ENCODE peak calls at places on chromosomes 6 and 20, in ten cellular contexts. L is H7; R is GM06990; S is right lobe of liver; C is lower lobe of right lung; N is lower leg skin; W is left lung; P is stimulated activated CD4-positive, alpha-beta T cell treated with anti-CD3 and anti-CD28 coated beads, Interleukin-15, amount 100 ng/mL, for 1 hour; F is fibroblast of the conjunctiva; A is mammary epithelial cell. T is an unnamed sample.

GRCh38 chr6:137412562-137412961 is 81.6 kb downstream of the OLIG3 start:
- DNase-seq in W (no peak), L (no peak), P (no peak), F (no peak), A (no peak), C (no peak), S (no peak), R (no peak), N (no peak), T (no peak)

GRCh38 chr6:157611406-157611805 is 211.6 kb upstream of the SNX9 start:
- DNase-seq in N (no peak), S (no peak), C (no peak), R (no peak), L (no peak), P (no peak), F (no peak), W (no peak), A (no peak), T (no peak)

GRCh38 chr20:24316731-24317130 is 152.7 kb upstream of the SYNDIG1 start:
- DNase-seq in A (peak; percentile 50), P (no peak), C (no peak), W (no peak), F (no peak), S (no peak), R (no peak), L (no peak), N (no peak), T (no peak)

GRCh38 chr6:19713411-19713810 is 123.8 kb upstream of the ID4 start:
- DNase-seq in F (no peak), L (no peak), C (no peak), W (no peak), S (no peak), R (no peak), P (no peak), A (no peak), N (no peak), T (no peak)

GRCh38 chr6:169022079-169022478 is 231.6 kb downstream of the THBS2 start:
- DNase-seq in S (no peak), R (no peak), W (no peak), L (peak; percentile 74), F (no peak), N (no peak), C (no peak), A (no peak), P (no peak), T (no peak)

GRCh38 chr6:131379951-131380350 is 193.1 kb upstream of the ARG1 start:
- DNase-seq in A (peak; percentile 56), W (no peak), P (no peak), S (no peak), N (no peak), R (no peak), C (no peak), F (no peak), L (no peak), T (no peak)

GRCh38 chr20:33663161-33664084 is 1.3 kb downstream of the C20orf144 start:
- DNase-seq in N (no peak), S (peak; percentile 90), F (no peak), P (peak; percentile 77), A (peak; percentile 71), R (peak; percentile 89), W (peak; percentile 89), C (peak; percentile 94), L (peak; percentile 97), T (peak; percentile 39)

GRCh38 chr20:47568019-47568418 is 66.3 kb downstream of the NCOA3 start:
- DNase-seq in P (no peak), A (peak; percentile 19), C (no peak), S (no peak), L (no peak), N (no peak), R (no peak), F (no peak), W (no peak), T (peak; percentile 90)

GRCh38 chr20:5504061-5504739 is 187.4 kb upstream of the PROKR2 start:
- DNase-seq in S (no peak), R (no peak), P (no peak), F (peak; percentile 10), A (no peak), N (peak; percentile 18), W (peak; percentile 52), L (peak; percentile 66), C (peak; percentile 72), T (peak; percentile 30)

GRCh38 chr6:41278699-41279405 is 7.6 kb downstream of the TREM1 start:
- DNase-seq in N (no peak), A (peak; percentile 37), R (no peak), L (peak; percentile 72), S (no peak), F (peak; percentile 22), P (peak; percentile 31), W (peak; percentile 71), C (peak; percentile 68), T (peak; percentile 92)

GRCh38 chr20:31562241-31562640 is 42.8 kb upstream of the ID1 start:
- DNase-seq in C (no peak), F (no peak), R (no peak), P (no peak), S (no peak), N (no peak), L (no peak), W (no peak), A (no peak), T (no peak)

GRCh38 chr20:56392282-56393132 is at the start of gene CSTF1:
- DNase-seq in R (peak; percentile 99), N (peak; percentile 99), P (peak; percentile 99), F (peak; percentile 100), A (peak; percentile 100), L (peak; percentile 98), C (peak; percentile 99), W (peak; percentile 100), S (peak; percentile 100), T (peak; percentile 87)

GRCh38 chr6:107642348-107643347 is 152.7 kb downstream of the SOBP start:
- DNase-seq in N (no peak), S (no peak), F (no peak), L (no peak), C (no peak), P (no peak), A (no peak), R (no peak), W (no peak), T (no peak)

GRCh38 chr6:89843070-89843469 is 13.4 kb downstream of the CASP8AP2 start:
- DNase-seq in C (no peak), S (no peak), L (no peak), W (no peak), N (no peak), P (no peak), F (no peak), R (no peak), A (peak; percentile 45), T (no peak)

GRCh38 chr6:15484115-15484514 is 178.7 kb downstream of the DTNBP1 start:
- DNase-seq in R (no peak), A (no peak), L (no peak), W (no peak), S (no peak), N (no peak), C (no peak), F (no peak), P (no peak), T (no peak)

GRCh38 chr6:43221046-43221773 is 8.1 kb downstream of the DNPH1 start:
- DNase-seq in W (no peak), R (no peak), P (no peak), A (peak; percentile 29), N (no peak), C (no peak), L (peak; percentile 34), F (no peak), S (no peak), T (no peak)

GRCh38 chr6:85460951-85461805 is 11.3 kb downstream of the NT5E start:
- DNase-seq in P (no peak), A (peak; percentile 86), S (no peak), F (no peak), W (no peak), R (peak; percentile 65), C (no peak), L (no peak), N (no peak), T (no peak)

T was measured in NCI-H2029 treated with DMSO at 0.1 percent for 48 hours.